ENCODE peak calls at places on chromosomes 13 and 19, in five cellular contexts. B is stomach, V is Peyer's patch, E is gastrocnemius medialis, F is heart left ventricle. D is an unnamed sample. For H3K27me3, the result is how much of the 10 kb centered on the place peaks cover.

GRCh38 chr13:76868451-76868850 is 17.8 kb downstream of the KCTD12 start:
- DNase-seq in B (no peak), E (no peak), F (no peak), V (no peak), D (no peak)

GRCh38 chr13:76696370-76696769 is 189.8 kb downstream of the KCTD12 start:
- DNase-seq in F (no peak), V (no peak), E (no peak), B (no peak), D (no peak)

GRCh38 chr19:10116085-10116865 is 3.4 kb downstream of the EIF3G start:
- DNase-seq in F (no peak), B (no peak), E (peak), V (peak), D (no peak)

GRCh38 chr19:46068345-46069258 is 27.8 kb upstream of the IGFL4 start:
- DNase-seq in F (no peak), V (no peak), B (no peak), E (no peak), D (peak)

GRCh38 chr13:108176685-108177274 is 38.6 kb downstream of the LIG4 start:
- DNase-seq in F (no peak), V (no peak), E (no peak), B (peak), D (no peak)

GRCh38 chr13:67120872-67121531 is 109.1 kb downstream of the PCDH9 start:
- DNase-seq in B (no peak), E (no peak), F (no peak), V (no peak), D (no peak)

GRCh38 chr13:50409186-50409585 is 393.9 kb downstream of the KCNRG start:
- DNase-seq in V (no peak), F (no peak), B (no peak), E (no peak), D (no peak)

GRCh38 chr13:23848639-23849282 is 40.4 kb downstream of the MIPEP start:
- DNase-seq in V (no peak), B (no peak), E (no peak), F (no peak), D (no peak)

GRCh38 chr19:4174212-4174894 is 8.0 kb downstream of the SIRT6 start:
- DNase-seq in E (no peak), F (no peak), V (no peak), B (no peak), D (no peak)

GRCh38 chr13:92991687-92992086 is 234.9 kb upstream of the GPC6 start:
- DNase-seq in B (no peak), V (no peak), F (no peak), E (no peak), D (no peak)

GRCh38 chr19:37905936-37906867 is at the start of gene WDR87:
- DNase-seq in F (peak), E (no peak), V (peak), B (peak), D (no peak)

GRCh38 chr13:80755925-80756324 is 415.0 kb upstream of the SPRY2 start:
- DNase-seq in E (no peak), F (no peak), V (no peak), B (no peak), D (no peak)

GRCh38 chr13:64900039-64900438 is 2330.1 kb downstream of the PCDH9 start:
- DNase-seq in B (no peak), V (no peak), E (no peak), F (no peak), D (no peak)

GRCh38 chr19:57099199-57099661 is 20.6 kb upstream of the USP29 start:
- DNase-seq in V (no peak), F (peak), E (no peak), B (peak), D (peak)

GRCh38 chr13:97946951-97947588 is 6.4 kb upstream of the IPO5 start:
- DNase-seq in B (no peak), E (no peak), V (no peak), F (no peak), D (no peak)
- TF ChIP-seq POLR2A in B (no peak), E (no peak), V (no peak), F (no peak), D (no peak)

GRCh38 chr13:30904043-30904442 is 2.0 kb upstream of the MEDAG start:
- DNase-seq in V (no peak), B (no peak), E (no peak), F (no peak), D (no peak)

GRCh38 chr13:30900952-30901749 is 4.9 kb upstream of the MEDAG start:
- DNase-seq in B (no peak), F (no peak), V (no peak), E (no peak), D (no peak)

GRCh38 chr13:30895773-30896172 is 10.3 kb upstream of the MEDAG start:
- DNase-seq in B (no peak), V (no peak), F (peak), E (peak), D (no peak)

GRCh38 chr13:30898070-30898469 is 8.0 kb upstream of the MEDAG start:
- DNase-seq in B (no peak), V (no peak), F (no peak), E (no peak), D (no peak)

DNA sequence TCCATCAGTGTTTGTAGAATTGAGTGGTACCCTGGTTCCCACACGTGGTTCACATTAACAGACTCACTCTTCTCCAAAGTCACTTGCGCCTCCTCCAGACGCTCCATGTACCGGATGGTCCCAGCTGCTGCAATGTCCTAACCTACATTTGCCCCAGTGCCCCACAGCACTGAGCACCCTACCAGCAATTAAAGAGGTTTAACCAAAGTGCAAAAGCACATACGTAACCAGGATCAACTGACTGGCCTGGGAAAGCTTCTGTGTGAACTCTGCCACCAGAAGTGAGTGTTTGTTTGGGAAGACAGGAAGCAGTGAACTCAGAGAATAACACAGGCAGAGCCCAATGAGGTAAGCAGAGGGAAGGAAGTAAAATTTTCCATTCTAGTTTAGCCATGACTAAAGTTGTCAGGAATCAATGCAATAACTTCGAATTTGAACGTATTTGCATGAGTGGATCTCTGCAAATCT is 7.3 kb upstream of the MEDAG start:
- DNase-seq in F (peak), E (no peak), B (no peak), V (no peak), D (no peak)
- TF ChIP-seq CTCF in F (no peak), E (no peak), B (no peak), V (no peak), D (no peak)

GRCh38 chr13:111893071-111893606 is 173.8 kb upstream of the SOX1 start:
- DNase-seq in B (no peak), F (no peak), E (no peak), V (no peak), D (peak)
- H3K27me3 ChIP-seq in B (under half), F (half or more), E (under half), V (under half), D (under half)

GRCh38 chr13:110819203-110820014 is 95.5 kb downstream of the ANKRD10 start:
- DNase-seq in V (peak), F (peak), B (peak), E (peak), D (peak)
- TF ChIP-seq POLR2A in V (no peak), F (no peak), B (no peak), E (no peak), D (no peak)

DNA sequence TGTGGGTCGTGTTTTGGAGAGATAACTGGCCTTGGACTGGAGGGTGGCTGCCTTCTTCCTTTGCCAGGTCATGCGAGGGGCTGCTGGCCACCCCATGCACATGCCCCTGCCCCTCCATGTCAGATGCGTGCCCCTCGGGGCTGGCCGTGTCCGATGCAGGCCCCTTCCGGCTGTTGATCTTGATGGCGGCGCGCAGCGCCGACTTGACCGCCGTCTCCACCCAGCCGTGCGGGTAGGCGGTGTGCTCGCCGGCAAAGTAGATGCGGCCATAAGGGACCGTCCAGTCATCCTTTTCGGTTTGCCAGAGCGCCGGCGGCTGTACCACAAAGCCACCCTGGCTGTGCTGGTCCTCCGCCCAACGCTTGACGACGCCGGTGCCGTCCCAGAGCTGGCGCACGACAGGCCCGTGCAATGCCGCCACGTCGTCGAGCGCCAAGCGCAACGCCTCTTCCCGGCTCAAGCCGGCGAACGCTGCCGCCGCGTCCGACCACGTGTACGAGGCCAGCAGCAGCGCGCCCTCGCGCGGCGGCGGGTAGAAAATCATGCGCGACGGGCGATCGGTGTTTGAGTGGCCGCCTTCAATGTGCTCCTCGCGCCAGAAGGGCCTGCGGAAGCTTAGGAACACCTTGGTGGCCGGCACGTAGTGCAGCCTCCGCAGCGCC is 6.9 kb downstream of the IL4I1 start:
- DNase-seq in E (peak), V (peak), B (peak), F (peak), D (peak)
- TF ChIP-seq CTCF in E (peak), V (peak), B (peak), F (peak), D (peak)

GRCh38 chr13:96935971-96936370 is 58.3 kb downstream of the OXGR1 start:
- DNase-seq in E (no peak), V (no peak), B (no peak), F (no peak), D (no peak)
- H3K27me3 ChIP-seq in E (under half), V (under half), B (under half), F (under half), D (under half)

GRCh38 chr19:840519-841206 is at the start of gene PRTN3:
- DNase-seq in E (no peak), B (no peak), V (peak), F (no peak), D (no peak)

GRCh38 chr19:843180-843835 is 2.5 kb downstream of the PRTN3 start:
- DNase-seq in E (no peak), B (peak), F (no peak), V (peak), D (no peak)

GRCh38 chr19:835201-835810 is 5.5 kb upstream of the PRTN3 start:
- DNase-seq in B (no peak), E (no peak), F (no peak), V (peak), D (no peak)

GRCh38 chr19:843836-844299 is 3.1 kb downstream of the PRTN3 start:
- DNase-seq in B (no peak), E (no peak), F (no peak), V (no peak), D (no peak)

DNA sequence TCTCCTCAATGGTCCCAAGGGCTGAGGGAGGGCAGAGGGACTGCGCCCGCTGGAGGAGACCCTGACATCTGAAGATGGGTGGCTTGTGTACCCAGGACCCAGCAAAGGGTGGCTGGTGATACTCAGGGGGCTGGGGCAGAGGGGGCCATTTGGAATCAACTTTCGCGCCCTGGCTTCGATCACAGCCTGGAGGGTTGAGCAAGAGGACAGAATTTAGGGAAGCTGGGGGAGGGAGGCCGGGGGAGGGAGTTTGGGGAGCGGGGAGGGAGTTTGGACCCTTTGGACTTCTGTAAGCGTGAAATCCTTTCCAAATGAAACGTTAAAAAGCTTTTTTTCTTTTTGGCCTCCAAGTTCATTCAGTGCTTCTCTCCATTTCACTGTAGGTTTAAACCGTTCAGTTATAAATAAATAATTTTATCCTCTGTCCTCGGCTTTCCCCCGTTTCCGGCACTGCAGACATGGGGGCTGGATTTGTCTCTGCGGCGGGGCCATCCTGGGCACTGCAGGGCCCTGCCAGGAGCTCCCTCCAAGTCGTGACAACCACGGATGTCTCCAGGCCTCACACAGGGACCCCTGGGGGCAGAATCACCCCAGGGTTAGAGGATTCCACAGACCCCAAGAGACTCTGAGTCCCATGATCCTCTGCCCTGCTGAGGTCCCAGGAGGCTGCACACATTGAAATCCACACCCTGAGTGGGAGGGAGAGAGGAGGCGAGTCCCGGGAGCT is 1.5 kb upstream of the PRTN3 start:
- DNase-seq in V (no peak), B (no peak), F (no peak), E (no peak), D (no peak)
- TF ChIP-seq POLR2A in V (no peak), B (no peak), F (no peak), E (no peak), D (no peak)